ENCODE peak calls at places on chromosome 20, in six cellular contexts. One of them, this sample, is unnamed.

GRCh38 chr20:4040283-4041179 is 25.2 kb upstream of the RNF24 start:
- DNase-seq in ovary: no peak
- DNase-seq in left lobe of liver: peak
- DNase-seq in NCI-H460: no peak
- DNase-seq in EL: peak
- DNase-seq in myocyte: no peak
- DNase-seq in this sample: no peak

GRCh38 chr20:18056174-18057105 is 1.3 kb downstream of the OVOL2 start:
- DNase-seq in ovary: no peak
- DNase-seq in myocyte: no peak
- DNase-seq in NCI-H460: no peak
- DNase-seq in EL: no peak
- DNase-seq in left lobe of liver: no peak
- DNase-seq in this sample: no peak

GRCh38 chr20:49508435-49509199 is 26.1 kb upstream of the KCNB1 start:
- DNase-seq in ovary: no peak
- DNase-seq in NCI-H460: peak
- DNase-seq in left lobe of liver: no peak
- DNase-seq in myocyte: peak
- DNase-seq in EL: peak
- DNase-seq in this sample: peak

GRCh38 chr20:62646851-62647520 is 4.7 kb downstream of the SLCO4A1 start:
- DNase-seq in EL: no peak
- DNase-seq in NCI-H460: no peak
- DNase-seq in ovary: no peak
- DNase-seq in left lobe of liver: no peak
- DNase-seq in myocyte: no peak
- DNase-seq in this sample: peak

GRCh38 chr20:57109151-57109953 is 157.1 kb downstream of the BMP7 start:
- DNase-seq in NCI-H460: no peak
- DNase-seq in ovary: no peak
- DNase-seq in EL: no peak
- DNase-seq in left lobe of liver: no peak
- DNase-seq in myocyte: no peak
- DNase-seq in this sample: no peak

GRCh38 chr20:33209789-33210188 is 7.4 kb upstream of the BPIFA3 start:
- DNase-seq in NCI-H460: peak
- DNase-seq in ovary: peak
- DNase-seq in left lobe of liver: peak
- DNase-seq in myocyte: peak
- DNase-seq in EL: peak
- DNase-seq in this sample: peak

GRCh38 chr20:20409326-20409725 is 41.4 kb downstream of the INSM1 start:
- DNase-seq in myocyte: no peak
- DNase-seq in NCI-H460: no peak
- DNase-seq in EL: no peak
- DNase-seq in ovary: no peak
- DNase-seq in left lobe of liver: no peak
- DNase-seq in this sample: no peak

GRCh38 chr20:6828794-6829423 is 61.4 kb downstream of the BMP2 start:
- DNase-seq in NCI-H460: peak
- DNase-seq in ovary: peak
- DNase-seq in left lobe of liver: peak
- DNase-seq in EL: peak
- DNase-seq in myocyte: peak
- DNase-seq in this sample: peak

GRCh38 chr20:45399018-45399417 is 9.1 kb upstream of the DBNDD2 start:
- DNase-seq in EL: no peak
- DNase-seq in ovary: no peak
- DNase-seq in NCI-H460: no peak
- DNase-seq in left lobe of liver: no peak
- DNase-seq in myocyte: no peak
- DNase-seq in this sample: no peak

GRCh38 chr20:58361549-58361948 is 27.5 kb upstream of the VAPB start:
- DNase-seq in ovary: no peak
- DNase-seq in EL: peak
- DNase-seq in NCI-H460: no peak
- DNase-seq in left lobe of liver: no peak
- DNase-seq in myocyte: no peak
- DNase-seq in this sample: no peak